ENCODE peak calls at places on chromosomes 2 and 18, in seven cellular contexts. One of them, this sample, is unnamed.

GRCh38 chr2:80467262-80467811 is 162.8 kb upstream of the LRRTM1 start:
- DNase-seq in stimulated activated CD8-positive, alpha-beta memory T cell treated with anti-CD3 and anti-CD28 coated beads, Interleukin-7, amount 100 ng/mL, for 1 hour: no peak
- DNase-seq in LoVo: no peak
- DNase-seq in NCI-H1417: no peak
- DNase-seq in pancreas: no peak
- DNase-seq in globus pallidus: no peak
- DNase-seq in T-cell: no peak
- DNase-seq in this sample: no peak

GRCh38 chr2:151241224-151241623 is 20.4 kb downstream of the RBM43 start:
- DNase-seq in stimulated activated CD8-positive, alpha-beta memory T cell treated with anti-CD3 and anti-CD28 coated beads, Interleukin-7, amount 100 ng/mL, for 1 hour: no peak
- DNase-seq in LoVo: no peak
- DNase-seq in NCI-H1417: no peak
- DNase-seq in pancreas: no peak
- DNase-seq in globus pallidus: no peak
- DNase-seq in T-cell: no peak
- DNase-seq in this sample: no peak

GRCh38 chr2:96869824-96870630 is at the start of gene SEMA4C:
- DNase-seq in stimulated activated CD8-positive, alpha-beta memory T cell treated with anti-CD3 and anti-CD28 coated beads, Interleukin-7, amount 100 ng/mL, for 1 hour: no peak
- DNase-seq in LoVo: peak
- DNase-seq in NCI-H1417: peak
- DNase-seq in pancreas: peak
- DNase-seq in globus pallidus: peak
- DNase-seq in T-cell: no peak
- DNase-seq in this sample: no peak

GRCh38 chr2:96075199-96075771 is 40.6 kb upstream of the GPAT2 start:
- DNase-seq in stimulated activated CD8-positive, alpha-beta memory T cell treated with anti-CD3 and anti-CD28 coated beads, Interleukin-7, amount 100 ng/mL, for 1 hour: no peak
- DNase-seq in LoVo: no peak
- DNase-seq in NCI-H1417: no peak
- DNase-seq in pancreas: no peak
- DNase-seq in globus pallidus: no peak
- DNase-seq in T-cell: no peak
- DNase-seq in this sample: no peak

GRCh38 chr2:100135415-100135814 is 7.0 kb downstream of the AFF3 start:
- DNase-seq in stimulated activated CD8-positive, alpha-beta memory T cell treated with anti-CD3 and anti-CD28 coated beads, Interleukin-7, amount 100 ng/mL, for 1 hour: no peak
- DNase-seq in LoVo: no peak
- DNase-seq in NCI-H1417: no peak
- DNase-seq in pancreas: no peak
- DNase-seq in globus pallidus: no peak
- DNase-seq in T-cell: no peak
- DNase-seq in this sample: no peak

GRCh38 chr2:10832228-10832936 is 19.8 kb upstream of the PDIA6 start:
- DNase-seq in stimulated activated CD8-positive, alpha-beta memory T cell treated with anti-CD3 and anti-CD28 coated beads, Interleukin-7, amount 100 ng/mL, for 1 hour: peak
- DNase-seq in LoVo: peak
- DNase-seq in NCI-H1417: peak
- DNase-seq in pancreas: peak
- DNase-seq in globus pallidus: peak
- DNase-seq in T-cell: peak
- DNase-seq in this sample: peak

GRCh38 chr2:23569761-23570383 is 184.9 kb downstream of the KLHL29 start:
- DNase-seq in stimulated activated CD8-positive, alpha-beta memory T cell treated with anti-CD3 and anti-CD28 coated beads, Interleukin-7, amount 100 ng/mL, for 1 hour: no peak
- DNase-seq in LoVo: no peak
- DNase-seq in NCI-H1417: no peak
- DNase-seq in pancreas: no peak
- DNase-seq in globus pallidus: no peak
- DNase-seq in T-cell: no peak
- DNase-seq in this sample: no peak

GRCh38 chr2:239306274-239307220 is 94.3 kb downstream of the HDAC4 start:
- DNase-seq in stimulated activated CD8-positive, alpha-beta memory T cell treated with anti-CD3 and anti-CD28 coated beads, Interleukin-7, amount 100 ng/mL, for 1 hour: no peak
- DNase-seq in LoVo: no peak
- DNase-seq in NCI-H1417: no peak
- DNase-seq in pancreas: peak
- DNase-seq in globus pallidus: no peak
- DNase-seq in T-cell: no peak
- DNase-seq in this sample: no peak

GRCh38 chr2:231527091-231527395 is 3.2 kb downstream of the NMUR1 start:
- DNase-seq in stimulated activated CD8-positive, alpha-beta memory T cell treated with anti-CD3 and anti-CD28 coated beads, Interleukin-7, amount 100 ng/mL, for 1 hour: no peak
- DNase-seq in LoVo: no peak
- DNase-seq in NCI-H1417: no peak
- DNase-seq in pancreas: no peak
- DNase-seq in globus pallidus: no peak
- DNase-seq in T-cell: no peak
- DNase-seq in this sample: no peak

GRCh38 chr2:175837046-175837445 is 165.0 kb downstream of the LNPK start:
- DNase-seq in stimulated activated CD8-positive, alpha-beta memory T cell treated with anti-CD3 and anti-CD28 coated beads, Interleukin-7, amount 100 ng/mL, for 1 hour: no peak
- DNase-seq in LoVo: no peak
- DNase-seq in NCI-H1417: no peak
- DNase-seq in pancreas: no peak
- DNase-seq in globus pallidus: no peak
- DNase-seq in T-cell: no peak
- DNase-seq in this sample: no peak

GRCh38 chr18:37270046-37270665 is 295.4 kb downstream of the CELF4 start:
- DNase-seq in stimulated activated CD8-positive, alpha-beta memory T cell treated with anti-CD3 and anti-CD28 coated beads, Interleukin-7, amount 100 ng/mL, for 1 hour: no peak
- DNase-seq in LoVo: peak
- DNase-seq in NCI-H1417: no peak
- DNase-seq in pancreas: peak
- DNase-seq in globus pallidus: peak
- DNase-seq in T-cell: no peak
- DNase-seq in this sample: no peak

GRCh38 chr2:61089797-61090196 is 24.1 kb downstream of the SANBR start:
- DNase-seq in stimulated activated CD8-positive, alpha-beta memory T cell treated with anti-CD3 and anti-CD28 coated beads, Interleukin-7, amount 100 ng/mL, for 1 hour: no peak
- DNase-seq in LoVo: no peak
- DNase-seq in NCI-H1417: no peak
- DNase-seq in pancreas: no peak
- DNase-seq in globus pallidus: no peak
- DNase-seq in T-cell: no peak
- DNase-seq in this sample: no peak